ENCODE peak calls at places on chromosomes 3 and 15, in five cellular contexts. One of them, this sample, is unnamed.

GRCh38 chr3:30752961-30753360 is 141.5 kb downstream of the GADL1 start:
- DNase-seq in suprapubic skin: no peak
- DNase-seq in A549: peak; percentile 60
- DNase-seq in mammary epithelial cell: peak; percentile 78
- DNase-seq in small intestine: peak; percentile 38
- DNase-seq in this sample: no peak

GRCh38 chr15:31537770-31538592 is 211.3 kb downstream of the KLF13 start:
- DNase-seq in suprapubic skin: no peak
- DNase-seq in A549: no peak
- DNase-seq in mammary epithelial cell: no peak
- DNase-seq in small intestine: no peak
- DNase-seq in this sample: no peak

GRCh38 chr3:94374439-94375161 is 311.7 kb downstream of the NSUN3 start:
- DNase-seq in suprapubic skin: no peak
- DNase-seq in A549: no peak
- DNase-seq in mammary epithelial cell: no peak
- DNase-seq in small intestine: no peak
- DNase-seq in this sample: no peak

GRCh38 chr3:64225695-64226499 is 631 bp upstream of the PRICKLE2 start:
- DNase-seq in suprapubic skin: no peak
- DNase-seq in A549: no peak
- DNase-seq in mammary epithelial cell: peak; percentile 25
- DNase-seq in small intestine: no peak
- DNase-seq in this sample: no peak

GRCh38 chr3:52600258-52600657 is 63.9 kb downstream of the UQCC5 start:
- DNase-seq in suprapubic skin: no peak
- DNase-seq in A549: no peak
- DNase-seq in mammary epithelial cell: no peak
- DNase-seq in small intestine: no peak
- DNase-seq in this sample: no peak

GRCh38 chr3:51671090-51672082 is at the start of gene TEX264:
- DNase-seq in suprapubic skin: peak; percentile 89
- DNase-seq in A549: peak; percentile 77
- DNase-seq in mammary epithelial cell: peak; percentile 80
- DNase-seq in small intestine: peak; percentile 94
- DNase-seq in this sample: peak; percentile 94

GRCh38 chr3:58308728-58309127 is 2.4 kb downstream of the HTD2 start:
- DNase-seq in suprapubic skin: no peak
- DNase-seq in A549: no peak
- DNase-seq in mammary epithelial cell: no peak
- DNase-seq in small intestine: no peak
- DNase-seq in this sample: no peak

GRCh38 chr15:70095387-70096214 is 2.1 kb downstream of the TLE3 start:
- DNase-seq in suprapubic skin: no peak
- DNase-seq in A549: no peak
- DNase-seq in mammary epithelial cell: peak; percentile 16
- DNase-seq in small intestine: peak; percentile 50
- DNase-seq in this sample: no peak

GRCh38 chr3:176987901-176988300 is 209.4 kb downstream of the TBL1XR1 start:
- DNase-seq in suprapubic skin: no peak
- DNase-seq in A549: no peak
- DNase-seq in mammary epithelial cell: no peak
- DNase-seq in small intestine: no peak
- DNase-seq in this sample: no peak

GRCh38 chr15:51841401-51842040 is 12.1 kb downstream of the TMOD3 start:
- DNase-seq in suprapubic skin: no peak
- DNase-seq in A549: no peak
- DNase-seq in mammary epithelial cell: no peak
- DNase-seq in small intestine: no peak
- DNase-seq in this sample: no peak

GRCh38 chr3:61608072-61608471 is 46.7 kb downstream of the PTPRG start:
- DNase-seq in suprapubic skin: no peak
- DNase-seq in A549: no peak
- DNase-seq in mammary epithelial cell: no peak
- DNase-seq in small intestine: no peak
- DNase-seq in this sample: no peak

GRCh38 chr3:114176890-114177289 is 2.0 kb downstream of the DRD3 start:
- DNase-seq in suprapubic skin: no peak
- DNase-seq in A549: no peak
- DNase-seq in mammary epithelial cell: no peak
- DNase-seq in small intestine: no peak
- DNase-seq in this sample: no peak

GRCh38 chr3:155778441-155778840 is 27.6 kb downstream of the C3orf33 start:
- DNase-seq in suprapubic skin: no peak
- DNase-seq in A549: no peak
- DNase-seq in mammary epithelial cell: no peak
- DNase-seq in small intestine: no peak
- DNase-seq in this sample: no peak

GRCh38 chr3:127406309-127407025 is 118.6 kb upstream of the PRR20G start:
- DNase-seq in suprapubic skin: peak; percentile 44
- DNase-seq in A549: peak; percentile 51
- DNase-seq in mammary epithelial cell: peak; percentile 12
- DNase-seq in small intestine: peak; percentile 21
- DNase-seq in this sample: peak; percentile 42

GRCh38 chr3:159637895-159638542 is 350.6 kb upstream of the IL12A start:
- DNase-seq in suprapubic skin: no peak
- DNase-seq in A549: peak; percentile 60
- DNase-seq in mammary epithelial cell: no peak
- DNase-seq in small intestine: no peak
- DNase-seq in this sample: no peak

GRCh38 chr15:73362900-73363299 is 5.9 kb downstream of the HCN4 start:
- DNase-seq in suprapubic skin: no peak
- DNase-seq in A549: no peak
- DNase-seq in mammary epithelial cell: no peak
- DNase-seq in small intestine: no peak
- DNase-seq in this sample: no peak

GRCh38 chr3:134333522-134334181 is 40.6 kb downstream of the AMOTL2 start:
- DNase-seq in suprapubic skin: peak; percentile 67
- DNase-seq in A549: peak; percentile 52
- DNase-seq in mammary epithelial cell: no peak
- DNase-seq in small intestine: no peak
- DNase-seq in this sample: peak; percentile 90

GRCh38 chr3:54781728-54782127 is 146.1 kb downstream of the LRTM1 start:
- DNase-seq in suprapubic skin: no peak
- DNase-seq in A549: no peak
- DNase-seq in mammary epithelial cell: no peak
- DNase-seq in small intestine: no peak
- DNase-seq in this sample: no peak

GRCh38 chr3:72274511-72275295 is 489.8 kb upstream of the PROK2 start:
- DNase-seq in suprapubic skin: no peak
- DNase-seq in A549: peak; percentile 6
- DNase-seq in mammary epithelial cell: no peak
- DNase-seq in small intestine: peak; percentile 66
- DNase-seq in this sample: peak; percentile 73

GRCh38 chr3:84439476-84439875 is 519.3 kb upstream of the CADM2 start:
- DNase-seq in suprapubic skin: no peak
- DNase-seq in A549: no peak
- DNase-seq in mammary epithelial cell: no peak
- DNase-seq in small intestine: no peak
- DNase-seq in this sample: no peak

GRCh38 chr3:138768126-138768525 is 66.6 kb downstream of the PIK3CB start:
- DNase-seq in suprapubic skin: no peak
- DNase-seq in A549: peak; percentile 42
- DNase-seq in mammary epithelial cell: no peak
- DNase-seq in small intestine: no peak
- DNase-seq in this sample: no peak

GRCh38 chr3:50637945-50638344 is 21.0 kb downstream of the MAPKAPK3 start:
- DNase-seq in suprapubic skin: no peak
- DNase-seq in A549: no peak
- DNase-seq in mammary epithelial cell: no peak
- DNase-seq in small intestine: no peak
- DNase-seq in this sample: no peak

GRCh38 chr15:98503970-98504369 is 144.4 kb upstream of the IGF1R start:
- DNase-seq in suprapubic skin: peak; percentile 81
- DNase-seq in A549: no peak
- DNase-seq in mammary epithelial cell: no peak
- DNase-seq in small intestine: no peak
- DNase-seq in this sample: no peak

GRCh38 chr3:54531741-54532140 is 396.1 kb downstream of the LRTM1 start:
- DNase-seq in suprapubic skin: no peak
- DNase-seq in A549: no peak
- DNase-seq in mammary epithelial cell: no peak
- DNase-seq in small intestine: no peak
- DNase-seq in this sample: no peak

GRCh38 chr3:117611242-117611641 is 901.7 kb downstream of the TUSC7 start:
- DNase-seq in suprapubic skin: no peak
- DNase-seq in A549: no peak
- DNase-seq in mammary epithelial cell: no peak
- DNase-seq in small intestine: no peak
- DNase-seq in this sample: no peak

GRCh38 chr3:53161345-53161819 is 373 bp downstream of the PRKCD start:
- DNase-seq in suprapubic skin: no peak
- DNase-seq in A549: no peak
- DNase-seq in mammary epithelial cell: no peak
- DNase-seq in small intestine: no peak
- DNase-seq in this sample: no peak

DNA sequence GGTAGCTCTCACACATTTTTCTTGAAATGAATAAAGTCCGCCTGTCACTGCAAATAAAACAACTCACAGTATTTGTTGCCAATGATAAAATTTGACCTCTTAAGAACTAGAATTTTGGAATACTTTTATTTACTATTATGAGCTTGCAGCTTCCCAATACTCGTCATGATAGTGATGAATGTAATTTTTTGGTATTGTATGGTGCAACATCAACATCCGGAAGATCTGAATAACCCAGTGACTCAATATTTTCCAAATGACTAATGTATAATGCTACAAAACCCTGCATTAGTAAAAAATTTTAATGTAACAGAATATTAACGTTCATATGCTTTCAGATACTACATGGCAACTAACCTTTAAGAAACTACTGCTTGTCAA is 95.5 kb downstream of the IGF2BP2 start:
- DNase-seq in suprapubic skin: no peak
- DNase-seq in A549: peak; percentile 35
- DNase-seq in mammary epithelial cell: peak; percentile 80
- DNase-seq in small intestine: no peak
- DNase-seq in this sample: no peak
- H3K4me1 ChIP-seq in suprapubic skin: no peaks in the 10 kb centered on the region
- H3K4me1 ChIP-seq in A549: peaks cover 44% of the 10 kb centered on the region
- H3K4me1 ChIP-seq in mammary epithelial cell: peaks cover 81% of the 10 kb centered on the region
- H3K4me1 ChIP-seq in small intestine: no peaks in the 10 kb centered on the region
- H3K4me1 ChIP-seq in this sample: no peaks in the 10 kb centered on the region

DNA sequence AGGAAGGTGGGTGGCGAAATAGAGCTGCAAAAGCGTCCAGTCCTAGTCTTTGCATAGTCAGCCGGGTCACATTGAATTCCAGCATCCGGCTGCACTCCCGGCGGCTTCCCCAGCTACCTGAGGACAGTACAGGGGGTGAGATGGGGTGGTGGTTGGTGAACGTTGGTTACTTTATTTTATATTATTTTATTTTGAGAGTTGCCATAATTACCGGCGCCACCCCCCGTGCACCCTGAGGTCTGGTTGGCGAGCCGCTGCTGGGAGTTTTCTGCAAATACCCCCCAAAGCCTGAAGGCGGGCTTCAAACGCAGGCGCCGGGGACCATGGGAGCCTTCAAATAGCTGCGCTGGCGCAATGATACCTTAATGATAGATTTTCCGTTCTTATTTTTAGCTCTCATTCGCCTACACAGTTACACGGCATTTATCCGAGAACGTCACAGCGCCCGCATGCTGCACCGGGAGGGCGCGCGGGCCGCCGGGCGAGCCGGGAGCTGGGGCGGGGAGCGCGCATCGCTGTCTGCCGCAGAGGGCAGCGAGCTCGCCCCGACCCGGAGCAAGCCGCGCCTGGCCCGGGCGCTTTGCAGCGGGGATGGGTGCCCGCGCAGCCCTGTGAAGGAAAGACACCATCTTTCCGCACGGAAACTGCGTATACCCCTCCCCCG is 756 bp upstream of the RASGRF1 start:
- DNase-seq in suprapubic skin: peak; percentile 68
- DNase-seq in A549: peak; percentile 65
- DNase-seq in mammary epithelial cell: peak; percentile 22
- DNase-seq in small intestine: no peak
- DNase-seq in this sample: no peak
- H3K4me3 ChIP-seq in suprapubic skin: peak overlapping the region; percentile 34
- H3K4me3 ChIP-seq in A549: peak overlapping the region; percentile 39
- H3K4me3 ChIP-seq in mammary epithelial cell: no peak overlapping the region
- H3K4me3 ChIP-seq in small intestine: no peak overlapping the region
- H3K4me3 ChIP-seq in this sample: peak overlapping the region; percentile 20

GRCh38 chr15:40489274-40490175 is 18.7 kb downstream of the CHST14 start:
- DNase-seq in suprapubic skin: no peak
- DNase-seq in A549: no peak
- DNase-seq in mammary epithelial cell: no peak
- DNase-seq in small intestine: no peak
- DNase-seq in this sample: no peak
- H3K4me1 ChIP-seq in suprapubic skin: no peaks in the 10 kb centered on the region
- H3K4me1 ChIP-seq in A549: no peaks in the 10 kb centered on the region
- H3K4me1 ChIP-seq in mammary epithelial cell: peaks cover 9% of the 10 kb centered on the region
- H3K4me1 ChIP-seq in small intestine: no peaks in the 10 kb centered on the region
- H3K4me1 ChIP-seq in this sample: no peaks in the 10 kb centered on the region

GRCh38 chr3:11820540-11821041 is 26.1 kb downstream of the TAMM41 start:
- DNase-seq in suprapubic skin: no peak
- DNase-seq in A549: peak; percentile 5
- DNase-seq in mammary epithelial cell: no peak
- DNase-seq in small intestine: no peak
- DNase-seq in this sample: no peak

GRCh38 chr3:11818033-11818432 is 28.7 kb downstream of the TAMM41 start:
- DNase-seq in suprapubic skin: no peak
- DNase-seq in A549: no peak
- DNase-seq in mammary epithelial cell: peak; percentile 91
- DNase-seq in small intestine: no peak
- DNase-seq in this sample: no peak

GRCh38 chr3:11819146-11819545 is 27.5 kb downstream of the TAMM41 start:
- DNase-seq in suprapubic skin: no peak
- DNase-seq in A549: no peak
- DNase-seq in mammary epithelial cell: peak; percentile 57
- DNase-seq in small intestine: no peak
- DNase-seq in this sample: no peak
- H3K4me3 ChIP-seq in suprapubic skin: no peak overlapping the region
- H3K4me3 ChIP-seq in A549: no peak overlapping the region
- H3K4me3 ChIP-seq in mammary epithelial cell: no peak overlapping the region
- H3K4me3 ChIP-seq in small intestine: no peak overlapping the region
- H3K4me3 ChIP-seq in this sample: no peak overlapping the region

DNA sequence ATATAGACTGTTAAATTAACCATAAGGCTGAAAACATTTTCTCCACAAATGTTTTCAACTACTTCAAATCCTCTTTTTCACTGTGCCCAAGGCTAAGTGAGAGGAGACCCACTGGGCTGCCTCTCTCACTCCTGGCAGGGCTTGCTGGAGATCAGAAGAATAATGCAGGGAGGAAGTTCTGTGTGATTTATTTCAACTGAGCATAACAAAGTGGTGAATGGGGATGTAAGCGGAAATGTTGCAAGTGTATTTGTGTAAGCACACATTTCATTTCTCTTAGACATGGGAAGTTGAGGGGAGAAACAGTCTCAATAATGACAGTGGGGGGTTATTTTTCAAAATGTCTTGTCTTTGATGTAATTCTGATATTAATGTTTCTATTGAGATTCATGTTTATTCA is 247.5 kb downstream of the SLC9A9 start:
- DNase-seq in suprapubic skin: no peak
- DNase-seq in A549: no peak
- DNase-seq in mammary epithelial cell: no peak
- DNase-seq in small intestine: no peak
- DNase-seq in this sample: no peak
- H3K4me1 ChIP-seq in suprapubic skin: peaks cover 1% of the 10 kb centered on the region
- H3K4me1 ChIP-seq in A549: no peaks in the 10 kb centered on the region
- H3K4me1 ChIP-seq in mammary epithelial cell: peaks cover 14% of the 10 kb centered on the region
- H3K4me1 ChIP-seq in small intestine: no peaks in the 10 kb centered on the region
- H3K4me1 ChIP-seq in this sample: peaks cover 2% of the 10 kb centered on the region

This sample was measured in tibial artery.